ENCODE peak calls at places on chromosome 19, in seven cellular contexts. One of them, this sample, is unnamed. For H3K36me3, the result is how much of the 10 kb centered on the place peaks cover.

GRCh38 chr19:39046037-39046821 is 13.9 kb upstream of the FBXO27 start:
- DNase-seq in tibial nerve: no peak
- DNase-seq in PC-9: peak
- DNase-seq in heart left ventricle: no peak
- DNase-seq in fibroblast of lung: no peak
- DNase-seq in mesendoderm: peak
- DNase-seq in psoas muscle: no peak
- DNase-seq in this sample: no peak

GRCh38 chr19:6312018-6312417 is 21.4 kb downstream of the ACER1 start:
- DNase-seq in fibroblast of lung: no peak
- DNase-seq in mesendoderm: no peak
- DNase-seq in heart left ventricle: no peak
- DNase-seq in PC-9: no peak
- DNase-seq in tibial nerve: no peak
- DNase-seq in psoas muscle: no peak
- DNase-seq in this sample: peak

GRCh38 chr19:29378543-29379105 is 147.2 kb upstream of the VSTM2B start:
- DNase-seq in tibial nerve: no peak
- DNase-seq in fibroblast of lung: no peak
- DNase-seq in mesendoderm: no peak
- DNase-seq in psoas muscle: no peak
- DNase-seq in heart left ventricle: no peak
- DNase-seq in PC-9: no peak
- DNase-seq in this sample: peak

GRCh38 chr19:50890422-50891252 is 17.4 kb downstream of the KLK2 start:
- DNase-seq in fibroblast of lung: no peak
- DNase-seq in PC-9: no peak
- DNase-seq in heart left ventricle: no peak
- DNase-seq in mesendoderm: no peak
- DNase-seq in tibial nerve: no peak
- DNase-seq in psoas muscle: no peak
- DNase-seq in this sample: no peak

GRCh38 chr19:21482863-21483276 is 22.5 kb upstream of the ZNF429 start:
- DNase-seq in heart left ventricle: peak
- DNase-seq in tibial nerve: no peak
- DNase-seq in mesendoderm: peak
- DNase-seq in fibroblast of lung: peak
- DNase-seq in PC-9: peak
- DNase-seq in psoas muscle: peak
- DNase-seq in this sample: peak

GRCh38 chr19:14556662-14557188 is 15.1 kb downstream of the NDUFB7 start:
- DNase-seq in mesendoderm: peak
- DNase-seq in heart left ventricle: peak
- DNase-seq in fibroblast of lung: peak
- DNase-seq in psoas muscle: peak
- DNase-seq in tibial nerve: peak
- DNase-seq in PC-9: peak
- DNase-seq in this sample: peak

GRCh38 chr19:34120846-34121639 is 51.3 kb upstream of the LSM14A start:
- DNase-seq in fibroblast of lung: peak
- DNase-seq in PC-9: no peak
- DNase-seq in heart left ventricle: no peak
- DNase-seq in tibial nerve: no peak
- DNase-seq in mesendoderm: peak
- DNase-seq in psoas muscle: no peak
- DNase-seq in this sample: peak

GRCh38 chr19:9801976-9802375 is 16.9 kb downstream of the FBXL12 start:
- DNase-seq in mesendoderm: peak
- DNase-seq in tibial nerve: no peak
- DNase-seq in psoas muscle: no peak
- DNase-seq in PC-9: no peak
- DNase-seq in fibroblast of lung: no peak
- DNase-seq in heart left ventricle: no peak
- DNase-seq in this sample: peak

GRCh38 chr19:12843328-12843727 is 5.0 kb downstream of the MAST1 start:
- DNase-seq in heart left ventricle: no peak
- DNase-seq in psoas muscle: no peak
- DNase-seq in tibial nerve: no peak
- DNase-seq in fibroblast of lung: no peak
- DNase-seq in mesendoderm: no peak
- DNase-seq in PC-9: no peak
- DNase-seq in this sample: no peak

GRCh38 chr19:8490395-8490760 is 12.1 kb downstream of the PRAM1 start:
- DNase-seq in psoas muscle: no peak
- DNase-seq in fibroblast of lung: no peak
- DNase-seq in heart left ventricle: no peak
- DNase-seq in mesendoderm: no peak
- DNase-seq in tibial nerve: no peak
- DNase-seq in PC-9: no peak
- DNase-seq in this sample: peak

GRCh38 chr19:51098366-51099069 is 9.7 kb downstream of the CTU1 start:
- DNase-seq in mesendoderm: no peak
- DNase-seq in PC-9: no peak
- DNase-seq in tibial nerve: no peak
- DNase-seq in heart left ventricle: peak
- DNase-seq in psoas muscle: peak
- DNase-seq in fibroblast of lung: peak
- DNase-seq in this sample: peak

GRCh38 chr19:46924874-46925547 is 64.2 kb downstream of the ARHGAP35 start:
- DNase-seq in PC-9: peak
- DNase-seq in psoas muscle: no peak
- DNase-seq in tibial nerve: no peak
- DNase-seq in fibroblast of lung: no peak
- DNase-seq in heart left ventricle: peak
- DNase-seq in mesendoderm: no peak
- DNase-seq in this sample: no peak

GRCh38 chr19:35844482-35845214 is 7.7 kb downstream of the NPHS1 start:
- DNase-seq in fibroblast of lung: no peak
- DNase-seq in mesendoderm: no peak
- DNase-seq in tibial nerve: no peak
- DNase-seq in PC-9: no peak
- DNase-seq in heart left ventricle: no peak
- DNase-seq in psoas muscle: no peak
- DNase-seq in this sample: peak

GRCh38 chr19:30799854-30800755 is 427.9 kb downstream of the ZNF536 start:
- DNase-seq in psoas muscle: peak
- DNase-seq in fibroblast of lung: no peak
- DNase-seq in tibial nerve: no peak
- DNase-seq in mesendoderm: peak
- DNase-seq in heart left ventricle: peak
- DNase-seq in PC-9: peak
- DNase-seq in this sample: peak

GRCh38 chr19:38805180-38805579 is 7.6 kb downstream of the LGALS4 start:
- DNase-seq in heart left ventricle: no peak
- DNase-seq in fibroblast of lung: no peak
- DNase-seq in mesendoderm: no peak
- DNase-seq in PC-9: no peak
- DNase-seq in tibial nerve: no peak
- DNase-seq in psoas muscle: no peak
- DNase-seq in this sample: no peak

GRCh38 chr19:38335949-38336637 is 463 bp downstream of the CATSPERG start:
- DNase-seq in heart left ventricle: peak
- DNase-seq in psoas muscle: peak
- DNase-seq in tibial nerve: peak
- DNase-seq in mesendoderm: peak
- DNase-seq in fibroblast of lung: peak
- DNase-seq in PC-9: peak
- DNase-seq in this sample: peak

GRCh38 chr19:35899547-35900214 is 659 bp downstream of the NFKBID start:
- DNase-seq in mesendoderm: peak
- DNase-seq in heart left ventricle: peak
- DNase-seq in tibial nerve: peak
- DNase-seq in PC-9: peak
- DNase-seq in psoas muscle: peak
- DNase-seq in fibroblast of lung: peak
- DNase-seq in this sample: peak

GRCh38 chr19:35357867-35358573 is at the start of gene FFAR3:
- DNase-seq in PC-9: no peak
- DNase-seq in heart left ventricle: no peak
- DNase-seq in mesendoderm: peak
- DNase-seq in psoas muscle: no peak
- DNase-seq in tibial nerve: no peak
- DNase-seq in fibroblast of lung: peak
- DNase-seq in this sample: no peak

GRCh38 chr19:52270266-52270885 is 989 bp downstream of the ZNF766 start:
- DNase-seq in mesendoderm: peak
- DNase-seq in PC-9: no peak
- DNase-seq in heart left ventricle: peak
- DNase-seq in fibroblast of lung: no peak
- DNase-seq in psoas muscle: no peak
- DNase-seq in tibial nerve: no peak
- DNase-seq in this sample: peak

GRCh38 chr19:32483574-32483973 is 78.0 kb downstream of the DPY19L3 start:
- DNase-seq in PC-9: no peak
- DNase-seq in mesendoderm: no peak
- DNase-seq in psoas muscle: no peak
- DNase-seq in tibial nerve: no peak
- DNase-seq in heart left ventricle: no peak
- DNase-seq in fibroblast of lung: no peak
- DNase-seq in this sample: no peak

GRCh38 chr19:47022140-47022536 is 2.5 kb downstream of the NPAS1 start:
- DNase-seq in mesendoderm: no peak
- DNase-seq in tibial nerve: no peak
- DNase-seq in PC-9: no peak
- DNase-seq in psoas muscle: no peak
- DNase-seq in heart left ventricle: no peak
- DNase-seq in fibroblast of lung: no peak
- DNase-seq in this sample: no peak

GRCh38 chr19:17333611-17334413 is 843 bp downstream of the ANO8 start:
- DNase-seq in tibial nerve: no peak
- DNase-seq in psoas muscle: no peak
- DNase-seq in mesendoderm: peak
- DNase-seq in heart left ventricle: no peak
- DNase-seq in fibroblast of lung: peak
- DNase-seq in PC-9: peak
- DNase-seq in this sample: peak

GRCh38 chr19:19054315-19054938 is 9.4 kb upstream of the SLC25A42 start:
- DNase-seq in fibroblast of lung: no peak
- DNase-seq in PC-9: no peak
- DNase-seq in heart left ventricle: no peak
- DNase-seq in psoas muscle: no peak
- DNase-seq in tibial nerve: no peak
- DNase-seq in mesendoderm: no peak
- DNase-seq in this sample: no peak
- H3K36me3 ChIP-seq in fibroblast of lung: under half
- H3K36me3 ChIP-seq in PC-9: under half
- H3K36me3 ChIP-seq in heart left ventricle: half or more
- H3K36me3 ChIP-seq in psoas muscle: under half
- H3K36me3 ChIP-seq in tibial nerve: half or more
- H3K36me3 ChIP-seq in mesendoderm: under half
- H3K36me3 ChIP-seq in this sample: under half

DNA sequence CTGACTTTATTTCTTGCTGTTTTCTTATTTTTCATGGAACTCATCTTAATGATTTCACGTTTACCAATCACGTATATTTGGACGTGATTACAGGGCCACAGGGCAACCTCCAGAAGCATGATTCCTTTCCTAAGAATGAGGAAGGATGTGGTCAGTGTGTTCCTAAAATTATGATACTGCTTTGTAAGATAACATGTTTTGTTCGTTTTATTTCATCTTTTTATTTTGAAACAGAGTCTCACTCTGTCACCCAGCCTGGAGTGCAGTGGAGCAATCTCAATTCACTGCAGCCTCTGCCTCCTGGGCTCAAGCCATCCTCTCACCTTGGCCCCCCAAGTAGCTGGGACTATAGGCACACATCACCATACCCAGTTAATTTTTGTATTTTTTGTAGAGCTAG is 24.8 kb upstream of the LAIR1 start:
- DNase-seq in psoas muscle: no peak
- DNase-seq in PC-9: no peak
- DNase-seq in fibroblast of lung: no peak
- DNase-seq in mesendoderm: no peak
- DNase-seq in tibial nerve: no peak
- DNase-seq in heart left ventricle: no peak
- DNase-seq in this sample: no peak
- H3K4me3 ChIP-seq in psoas muscle: no peak
- H3K4me3 ChIP-seq in PC-9: no peak
- H3K4me3 ChIP-seq in fibroblast of lung: no peak
- H3K4me3 ChIP-seq in mesendoderm: no peak
- H3K4me3 ChIP-seq in tibial nerve: no peak
- H3K4me3 ChIP-seq in heart left ventricle: no peak
- H3K4me3 ChIP-seq in this sample: no peak

DNA sequence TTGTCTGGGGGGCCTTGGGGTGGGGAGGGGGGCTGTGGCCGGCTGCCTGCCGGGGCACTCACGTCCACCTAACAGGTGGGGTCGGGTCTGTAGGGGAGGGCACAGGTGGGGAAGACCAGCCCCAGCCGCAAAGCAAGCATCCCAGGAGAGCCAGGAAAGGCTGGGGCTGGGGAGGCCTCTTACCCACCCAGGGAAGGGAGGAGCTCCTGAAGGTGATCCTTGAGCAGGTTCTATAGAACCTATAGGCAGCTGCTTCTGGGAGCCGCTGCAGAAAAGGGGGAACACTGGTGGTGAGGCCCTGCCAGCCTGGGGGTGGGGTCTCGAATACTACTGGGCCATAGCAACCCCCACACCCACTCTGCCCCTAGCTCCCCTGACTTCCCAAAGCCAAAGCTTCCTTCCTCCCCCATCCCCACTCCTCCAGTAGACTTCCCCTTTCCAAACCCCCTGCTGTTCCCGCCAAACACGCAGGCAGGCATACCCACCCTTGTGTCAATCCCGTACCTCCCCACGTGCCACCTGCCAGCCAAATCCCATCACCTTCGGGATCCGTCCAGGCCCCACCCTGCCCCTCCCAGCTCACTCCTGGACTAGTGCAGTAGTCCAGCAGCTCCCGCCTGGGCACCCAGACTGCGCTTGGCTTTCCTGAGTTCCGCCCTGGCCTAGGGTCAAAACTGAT is 5.6 kb downstream of the KLF16 start:
- DNase-seq in fibroblast of lung: no peak
- DNase-seq in mesendoderm: no peak
- DNase-seq in psoas muscle: no peak
- DNase-seq in heart left ventricle: no peak
- DNase-seq in PC-9: no peak
- DNase-seq in tibial nerve: no peak
- DNase-seq in this sample: peak
- H3K36me3 ChIP-seq in fibroblast of lung: under half
- H3K36me3 ChIP-seq in mesendoderm: under half
- H3K36me3 ChIP-seq in psoas muscle: under half
- H3K36me3 ChIP-seq in heart left ventricle: under half
- H3K36me3 ChIP-seq in PC-9: under half
- H3K36me3 ChIP-seq in tibial nerve: under half
- H3K36me3 ChIP-seq in this sample: under half

DNA sequence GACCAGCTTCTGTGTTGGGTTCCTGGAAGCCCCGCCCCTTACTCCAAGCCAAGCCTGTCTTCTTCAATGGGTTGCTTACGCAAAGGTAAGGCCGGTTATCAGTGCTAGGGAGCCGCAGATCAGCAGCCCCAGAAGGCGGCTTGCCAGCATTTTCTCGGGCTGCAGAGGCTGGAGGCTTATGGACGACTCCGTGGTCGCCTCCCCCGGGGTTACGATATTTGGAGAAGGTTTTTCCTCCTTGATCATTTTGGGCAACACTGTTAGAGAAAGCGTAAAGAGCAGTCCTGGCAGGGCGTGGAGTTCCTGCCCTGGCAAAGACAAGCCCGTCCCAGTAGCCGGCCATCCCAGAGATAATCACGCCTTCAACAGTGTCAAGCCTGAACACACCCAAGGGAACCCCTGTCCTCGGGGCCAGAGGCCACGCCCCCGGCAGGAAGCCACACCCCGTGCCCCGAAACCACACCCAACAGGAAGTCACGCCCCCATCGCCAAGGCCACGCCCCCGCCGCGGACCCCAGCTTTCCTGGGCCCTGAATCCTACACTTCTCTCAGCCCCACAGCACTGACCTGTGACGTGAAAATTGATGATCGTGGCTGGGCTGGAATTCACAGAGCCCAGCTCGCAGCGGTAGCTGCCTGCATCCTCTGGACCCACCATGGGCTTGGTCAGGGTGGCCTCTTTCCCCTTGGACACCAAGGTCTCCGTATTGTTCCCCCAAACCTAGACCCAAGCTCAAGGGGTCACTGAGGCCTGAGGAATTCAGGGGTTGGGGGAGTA is 1.0 kb upstream of the RASIP1 start:
- DNase-seq in PC-9: peak
- DNase-seq in fibroblast of lung: no peak
- DNase-seq in psoas muscle: peak
- DNase-seq in tibial nerve: no peak
- DNase-seq in mesendoderm: peak
- DNase-seq in heart left ventricle: peak
- DNase-seq in this sample: peak
- H3K4me3 ChIP-seq in PC-9: no peak
- H3K4me3 ChIP-seq in fibroblast of lung: no peak
- H3K4me3 ChIP-seq in psoas muscle: peak
- H3K4me3 ChIP-seq in tibial nerve: peak
- H3K4me3 ChIP-seq in mesendoderm: no peak
- H3K4me3 ChIP-seq in heart left ventricle: peak
- H3K4me3 ChIP-seq in this sample: peak

This sample was measured in H7.